ENCODE peak calls at places on chromosomes 4 and X, in nine cellular contexts. B, M, Z, K, U, H, P, D and W are unnamed samples.

GRCh38 chrX:136200466-136200865 is 50.7 kb downstream of the MAP7D3 start:
- DNase-seq in H (no peak), M (no peak), U (no peak), D (no peak), Z (peak; percentile 59), P (no peak), B (peak; percentile 3), K (no peak), W (no peak)

GRCh38 chr4:185881427-185881826 is 69.4 kb upstream of the SORBS2 start:
- DNase-seq in B (no peak), D (no peak), M (no peak), H (no peak), Z (no peak), U (no peak), P (no peak), K (no peak), W (no peak)

GRCh38 chrX:101682723-101683122 is 23.1 kb upstream of the ARMCX2 start:
- DNase-seq in M (peak; percentile 67), H (peak; percentile 31), U (no peak), Z (no peak), P (peak; percentile 35), D (no peak), K (no peak), B (no peak), W (no peak)

GRCh38 chr4:106162278-106162677 is 153.7 kb downstream of the TBCK start:
- DNase-seq in P (no peak), H (no peak), D (no peak), K (no peak), M (no peak), B (no peak), U (no peak), Z (no peak), W (no peak)

GRCh38 chr4:7187691-7188090 is 4.6 kb upstream of the SORCS2 start:
- DNase-seq in K (no peak), Z (no peak), H (no peak), B (no peak), M (no peak), P (no peak), D (no peak), U (no peak), W (no peak)

GRCh38 chrX:123513585-123514278 is 219.1 kb downstream of the THOC2 start:
- DNase-seq in U (no peak), P (no peak), H (no peak), D (no peak), K (no peak), Z (peak; percentile 2), M (no peak), B (no peak), W (no peak)

GRCh38 chrX:46698691-46699090 is 60.2 kb downstream of the SLC9A7 start:
- DNase-seq in B (no peak), K (no peak), U (no peak), Z (peak; percentile 15), M (peak; percentile 29), D (no peak), H (no peak), P (peak; percentile 49), W (no peak)

GRCh38 chrX:12469296-12469695 is 321.9 kb upstream of the PRPS2 start:
- DNase-seq in B (no peak), H (peak; percentile 31), M (peak; percentile 6), U (no peak), K (no peak), Z (peak; percentile 71), P (no peak), D (no peak), W (no peak)

GRCh38 chr4:109946120-109946519 is 33.4 kb downstream of the EGF start:
- DNase-seq in U (no peak), B (no peak), Z (no peak), H (no peak), P (no peak), K (no peak), M (no peak), D (no peak), W (no peak)